ENCODE peak calls at places on chromosomes 1 and 21, in ten cellular contexts. P is NT2/D1; H is MM.1S; S is endothelial cell; Z is T1000; W is AG08396; X is kidney glomerular epithelial cell; Y is transverse colon; T is activated CD4-positive, alpha-beta T cell treated with anti-CD3 and anti-CD28 coated beads, Interleukin-2, amount 50 U/mL, for 24 hours; V is HAP-1. B is an unnamed sample.

GRCh38 chr1:240599830-240600229 is 12.1 kb downstream of the GREM2 start:
- DNase-seq in X (no peak), Z (no peak), H (no peak), T (no peak), W (no peak), S (no peak), V (no peak), Y (no peak), P (no peak), B (no peak)

GRCh38 chr1:214116258-214116657 is 128.5 kb downstream of the PROX1 start:
- DNase-seq in Z (no peak), H (no peak), P (no peak), W (no peak), X (no peak), S (no peak), T (no peak), Y (no peak), V (no peak), B (no peak)

GRCh38 chr1:109198043-109198695 is 15.5 kb upstream of the SARS1 start:
- DNase-seq in H (no peak), Y (no peak), Z (peak), W (peak), X (peak), P (no peak), T (no peak), V (no peak), S (no peak), B (peak)

GRCh38 chr1:36303650-36304360 is 2.4 kb upstream of the SH3D21 start:
- DNase-seq in V (no peak), P (no peak), T (no peak), H (no peak), W (no peak), Y (no peak), X (no peak), Z (no peak), S (no peak), B (no peak)

GRCh38 chr1:88731475-88731874 is 47.4 kb downstream of the PKN2 start:
- DNase-seq in V (no peak), Y (peak), X (peak), T (no peak), W (peak), Z (peak), S (no peak), P (no peak), H (no peak), B (peak)

GRCh38 chr1:155053531-155054105 is 2.5 kb downstream of the ADAM15 start:
- DNase-seq in X (no peak), T (no peak), S (no peak), P (no peak), Y (no peak), W (no peak), V (no peak), Z (no peak), H (no peak), B (no peak)

GRCh38 chr1:42953182-42954180 is 5.2 kb downstream of the SLC2A1 start:
- DNase-seq in Y (no peak), W (no peak), Z (no peak), V (no peak), P (no peak), X (no peak), S (no peak), T (no peak), H (no peak), B (no peak)

GRCh38 chr1:228039986-228040385 is 33.2 kb downstream of the WNT3A start:
- DNase-seq in P (no peak), V (no peak), S (no peak), W (no peak), X (no peak), T (no peak), Z (no peak), Y (no peak), H (no peak), B (no peak)

GRCh38 chr1:197604327-197604726 is 171.0 kb downstream of the DENND1B start:
- DNase-seq in H (no peak), W (no peak), V (no peak), S (no peak), Z (no peak), P (no peak), T (no peak), Y (no peak), X (no peak), B (no peak)

GRCh38 chr1:216183427-216183826 is 239.8 kb downstream of the USH2A start:
- DNase-seq in H (no peak), W (no peak), S (no peak), Z (no peak), V (peak), T (no peak), X (peak), Y (no peak), P (no peak), B (no peak)

GRCh38 chr1:48750089-48750488 is 26.6 kb downstream of the BEND5 start:
- DNase-seq in X (no peak), V (no peak), P (no peak), S (no peak), W (no peak), Z (no peak), H (no peak), T (no peak), Y (no peak), B (no peak)

GRCh38 chr1:20715406-20715805 is 2.4 kb downstream of the KIF17 start:
- DNase-seq in W (no peak), T (no peak), Z (no peak), X (no peak), V (no peak), Y (no peak), S (no peak), H (no peak), P (no peak), B (no peak)

GRCh38 chr21:28771790-28772501 is 220.7 kb downstream of the LTN1 start:
- DNase-seq in Y (no peak), T (no peak), W (peak), V (no peak), Z (peak), P (no peak), X (peak), H (no peak), S (no peak), B (peak)

GRCh38 chr1:44619261-44619900 is 54.9 kb downstream of the TMEM53 start:
- DNase-seq in Y (no peak), T (no peak), X (peak), H (no peak), P (no peak), S (no peak), V (no peak), Z (no peak), W (peak), B (peak)

GRCh38 chr1:172380441-172381244 is 39.8 kb upstream of the C1orf105 start:
- DNase-seq in S (no peak), T (no peak), W (no peak), P (no peak), H (peak), Z (no peak), V (no peak), Y (no peak), X (no peak), B (no peak)

GRCh38 chr21:15732290-15732995 is 2.7 kb downstream of the USP25 start:
- DNase-seq in T (no peak), Z (no peak), P (no peak), H (peak), X (peak), W (no peak), S (no peak), V (peak), Y (no peak), B (peak)

B was measured in RCC 7860.